ENCODE peak calls at places on chromosomes 13 and 19, in four cellular contexts. P is left lung, Z is astrocyte of the spinal cord, I is colonic mucosa. J is an unnamed sample.

GRCh38 chr19:2802826-2803225 is 16.8 kb upstream of the ZNF554 start:
- DNase-seq in P (peak; percentile 41), I (no peak), Z (no peak), J (no peak)

GRCh38 chr13:20706661-20707060 is 3.2 kb downstream of the IL17D start:
- DNase-seq in P (no peak), Z (no peak), I (no peak), J (no peak)

GRCh38 chr13:58949646-58950045 is 1214.1 kb downstream of the DIAPH3 start:
- DNase-seq in I (no peak), P (no peak), Z (no peak), J (no peak)

GRCh38 chr19:49371184-49371583 is 7.5 kb downstream of the DKKL1 start:
- DNase-seq in Z (no peak), P (no peak), I (no peak), J (no peak)

GRCh38 chr19:7257148-7258041 is 36.8 kb downstream of the INSR start:
- DNase-seq in I (peak; percentile 55), P (no peak), Z (no peak), J (peak; percentile 87)

GRCh38 chr13:26529441-26529840 is 28.0 kb upstream of the WASF3 start:
- DNase-seq in P (no peak), Z (peak; percentile 70), I (peak; percentile 46), J (peak; percentile 72)

GRCh38 chr19:36418287-36419001 is at the start of gene ZFP82:
- DNase-seq in I (peak; percentile 79), P (peak; percentile 92), Z (peak; percentile 83), J (peak; percentile 85)

GRCh38 chr13:33441015-33441414 is 155.5 kb upstream of the STARD13 start:
- DNase-seq in I (peak; percentile 43), Z (peak; percentile 31), P (no peak), J (peak; percentile 53)

GRCh38 chr13:87234981-87235380 is 436.2 kb upstream of the SLITRK5 start:
- DNase-seq in P (no peak), Z (peak; percentile 94), I (no peak), J (peak; percentile 11)

GRCh38 chr13:42893346-42893745 is 98.7 kb downstream of the EPSTI1 start:
- DNase-seq in P (no peak), Z (peak; percentile 57), I (no peak), J (peak; percentile 81)

GRCh38 chr19:275000-275399 is 16.2 kb downstream of the PLPP2 start:
- DNase-seq in I (no peak), Z (no peak), P (peak; percentile 28), J (no peak)

GRCh38 chr13:63184693-63185092 is 1769.0 kb upstream of the PCDH20 start:
- DNase-seq in P (no peak), Z (peak; percentile 87), I (no peak), J (peak; percentile 51)

GRCh38 chr19:46574533-46574932 is 26.6 kb upstream of the CALM3 start:
- DNase-seq in I (no peak), P (no peak), Z (no peak), J (no peak)

GRCh38 chr19:33641956-33642498 is 20.3 kb downstream of the CHST8 start:
- DNase-seq in Z (no peak), P (no peak), I (no peak), J (no peak)

GRCh38 chr13:23960566-23961156 is 63.4 kb upstream of the C1QTNF9B start:
- DNase-seq in P (no peak), I (no peak), Z (peak; percentile 56), J (peak; percentile 66)

GRCh38 chr13:29810145-29810742 is 40.2 kb downstream of the UBL3 start:
- DNase-seq in I (no peak), Z (no peak), P (no peak), J (no peak)

GRCh38 chr13:33728271-33729037 is 89.5 kb upstream of the RFC3 start:
- DNase-seq in Z (no peak), I (no peak), P (no peak), J (peak; percentile 5)

GRCh38 chr19:1513492-1514294 is 874 bp upstream of the ADAMTSL5 start:
- DNase-seq in I (peak; percentile 63), Z (no peak), P (peak; percentile 92), J (peak; percentile 64)

GRCh38 chr13:32881074-32881791 is 135.0 kb upstream of the KL start:
- DNase-seq in P (no peak), Z (peak; percentile 85), I (no peak), J (peak; percentile 77)

GRCh38 chr19:13298565-13299481 is 148.6 kb downstream of the IER2 start:
- DNase-seq in I (no peak), P (peak; percentile 74), Z (no peak), J (no peak)

GRCh38 chr19:11096210-11096841 is 7.1 kb downstream of the LDLR start:
- DNase-seq in P (no peak), I (no peak), Z (peak; percentile 92), J (peak; percentile 77)

GRCh38 chr13:99859178-99860177 is 112.1 kb downstream of the ZIC5 start:
- DNase-seq in P (peak; percentile 41), Z (no peak), I (peak; percentile 32), J (no peak)

GRCh38 chr13:20360041-20360491 is 127.9 kb upstream of the GJB6 start:
- DNase-seq in I (no peak), Z (peak; percentile 68), P (no peak), J (peak; percentile 48)

GRCh38 chr13:50122465-50122864 is 107.2 kb downstream of the KCNRG start:
- DNase-seq in I (no peak), Z (no peak), P (no peak), J (no peak)

GRCh38 chr13:20501139-20501538 is 24.5 kb downstream of the CRYL1 start:
- DNase-seq in I (no peak), Z (no peak), P (no peak), J (no peak)

GRCh38 chr13:19764237-19764636 is 18.5 kb downstream of the PSPC1 start:
- DNase-seq in P (no peak), I (no peak), Z (no peak), J (no peak)

GRCh38 chr13:45015300-45015699 is 26.0 kb downstream of the GPALPP1 start:
- DNase-seq in I (no peak), Z (peak; percentile 18), P (no peak), J (peak; percentile 4)

GRCh38 chr13:95191821-95192220 is 109.4 kb downstream of the ABCC4 start:
- DNase-seq in P (peak; percentile 91), Z (peak; percentile 82), I (peak; percentile 78), J (peak; percentile 88)

DNA sequence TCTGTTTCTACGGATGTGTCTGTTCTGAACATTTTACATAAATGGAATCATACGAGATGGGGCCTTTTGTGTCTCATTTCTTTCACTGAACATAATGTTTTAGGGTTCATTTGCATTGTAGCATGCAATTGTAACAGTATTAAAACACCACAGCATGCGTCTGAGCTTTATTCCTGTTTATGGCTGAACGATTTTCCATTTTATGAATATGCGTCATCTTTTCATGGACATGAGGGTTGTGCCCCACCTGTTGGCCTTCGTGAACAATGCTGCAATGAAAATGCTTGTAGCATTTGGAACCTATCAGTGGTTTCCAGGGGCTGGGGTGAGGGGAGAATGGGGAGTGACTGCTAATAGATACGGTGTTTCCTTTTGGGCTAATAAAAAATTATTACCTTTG is 5.1 kb downstream of the OR10H1 start:
- DNase-seq in P (no peak), Z (no peak), I (peak; percentile 35), J (no peak)
- TF ChIP-seq CTCF in P (no peak), Z (no peak), I (peak; percentile 30), J (no peak)

GRCh38 chr19:34925278-34925855 is 1.3 kb upstream of the ZNF30 start:
- DNase-seq in Z (no peak), P (no peak), I (no peak), J (no peak)

GRCh38 chr19:34926685-34927375 is at the start of gene ZNF30:
- DNase-seq in I (peak; percentile 89), Z (peak; percentile 94), P (peak; percentile 96), J (peak; percentile 94)

GRCh38 chr19:34926361-34926684 is 380 bp upstream of the ZNF30 start:
- DNase-seq in I (no peak), P (no peak), Z (no peak), J (no peak)
- H3K4me3 ChIP-seq in I (peak overlapping the region; percentile 61), P (peak overlapping the region; percentile 54), Z (no peak overlapping the region), J (peak overlapping the region; percentile 86)

GRCh38 chr13:75432045-75432444 is 49.9 kb downstream of the TBC1D4 start:
- DNase-seq in P (no peak), I (no peak), Z (no peak), J (no peak)
- TF ChIP-seq CTCF in P (no peak), I (no peak), Z (peak; percentile 11), J (peak; percentile 2)

GRCh38 chr19:44799627-44800257 is 9.2 kb upstream of the BCAM start:
- DNase-seq in Z (no peak), I (no peak), P (no peak), J (no peak)

GRCh38 chr19:44800461-44800860 is 8.4 kb upstream of the BCAM start:
- DNase-seq in Z (peak; percentile 60), P (peak; percentile 96), I (peak; percentile 85), J (peak; percentile 80)

GRCh38 chr19:44795398-44795987 is 13.4 kb upstream of the BCAM start:
- DNase-seq in Z (no peak), I (no peak), P (no peak), J (no peak)

GRCh38 chr19:44794610-44795009 is 14.3 kb upstream of the BCAM start:
- DNase-seq in Z (no peak), I (no peak), P (no peak), J (no peak)

DNA sequence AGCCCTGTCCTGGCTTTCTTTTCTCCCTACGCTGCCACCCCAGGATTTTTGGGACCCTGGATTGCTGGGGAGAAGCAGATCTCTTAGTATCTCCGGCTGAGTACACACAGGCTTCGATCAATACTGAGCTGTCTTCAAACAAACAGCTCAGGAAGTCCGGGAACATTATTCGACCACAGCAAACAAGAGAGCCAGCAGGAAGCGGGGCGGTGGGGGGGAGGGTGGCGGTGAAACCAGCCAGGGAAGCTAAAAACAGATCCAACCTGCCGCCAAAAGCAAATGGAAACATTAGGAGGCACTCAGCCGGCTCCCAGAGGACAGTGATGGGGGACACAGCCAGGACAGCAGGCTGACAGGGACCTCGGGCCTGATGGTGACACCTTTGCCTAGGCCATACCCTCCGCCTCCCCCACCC is 12.2 kb upstream of the BCAM start:
- DNase-seq in I (no peak), P (no peak), Z (peak; percentile 54), J (peak; percentile 46)
- H3K4me3 ChIP-seq in I (no peak overlapping the region), P (no peak overlapping the region), Z (no peak overlapping the region), J (no peak overlapping the region)

GRCh38 chr19:3879656-3880055 is 829 bp upstream of the ATCAY start:
- DNase-seq in I (no peak), P (no peak), Z (no peak), J (no peak)
- TF ChIP-seq CTCF in I (no peak), P (no peak), Z (no peak), J (no peak)

GRCh38 chr19:56832352-56832928 is 8.1 kb downstream of the PEG3 start:
- DNase-seq in P (no peak), I (no peak), Z (no peak), J (no peak)

GRCh38 chr19:56834564-56835375 is 5.8 kb downstream of the PEG3 start:
- DNase-seq in P (no peak), I (no peak), Z (no peak), J (no peak)

GRCh38 chr19:56827708-56828107 is 12.8 kb downstream of the PEG3 start:
- DNase-seq in I (no peak), P (no peak), Z (no peak), J (no peak)

GRCh38 chr19:56831279-56831678 is 9.2 kb downstream of the PEG3 start:
- DNase-seq in Z (no peak), P (no peak), I (no peak), J (no peak)

GRCh38 chr19:56829586-56829985 is 10.9 kb downstream of the PEG3 start:
- DNase-seq in P (peak; percentile 22), I (no peak), Z (no peak), J (no peak)
- H3K4me3 ChIP-seq in P (no peak overlapping the region), I (no peak overlapping the region), Z (no peak overlapping the region), J (no peak overlapping the region)